ENCODE peak calls at places on chromosomes 6 and 20, in eight cellular contexts. Y, L, H, P, C, E, S and U are unnamed samples.
A peak's percentile ranks its signal among the peaks of the same experiment; 100 is the strongest.

GRCh38 chr20:61662946-61663460 is 402.7 kb downstream of the TAF4 start:
- DNase-seq in H (no peak), P (no peak), Y (no peak), S (no peak), C (no peak), L (no peak), E (no peak), U (no peak)

GRCh38 chr6:30885999-30886896 is 1.9 kb downstream of the DDR1 start:
- DNase-seq in C (peak; percentile 97), L (peak; percentile 66), P (peak; percentile 83), Y (peak; percentile 69), E (peak; percentile 70), H (peak; percentile 75), S (no peak), U (peak; percentile 72)

GRCh38 chr6:9308284-9308683 is 872.9 kb upstream of the SLC35B3 start:
- DNase-seq in Y (no peak), L (no peak), E (no peak), H (peak; percentile 1), P (peak; percentile 12), S (no peak), C (no peak), U (no peak)

GRCh38 chr6:10099086-10099499 is 315.8 kb downstream of the TFAP2A start:
- DNase-seq in E (no peak), Y (no peak), H (no peak), C (no peak), S (no peak), L (peak; percentile 18), P (no peak), U (no peak)

GRCh38 chr6:20479075-20479871 is 55.0 kb upstream of the CDKAL1 start:
- DNase-seq in E (no peak), Y (no peak), S (no peak), H (no peak), C (no peak), L (no peak), P (no peak), U (no peak)

GRCh38 chr6:2242311-2242710 is 3.1 kb downstream of the GMDS start:
- DNase-seq in S (no peak), Y (no peak), P (no peak), L (no peak), H (no peak), E (no peak), C (no peak), U (no peak)

GRCh38 chr20:37804584-37805566 is 98.1 kb upstream of the VSTM2L start:
- DNase-seq in C (no peak), S (no peak), H (no peak), L (peak; percentile 3), P (peak; percentile 12), E (no peak), Y (no peak), U (no peak)

GRCh38 chr6:141107562-141108160 is 1025.1 kb upstream of the GJE1 start:
- DNase-seq in S (peak; percentile 30), Y (no peak), P (peak; percentile 8), H (peak; percentile 43), E (peak; percentile 65), L (no peak), C (no peak), U (peak; percentile 46)

GRCh38 chr6:108720798-108721197 is 127.4 kb upstream of the ARMC2 start:
- DNase-seq in S (no peak), E (no peak), L (no peak), Y (no peak), H (no peak), C (no peak), P (no peak), U (no peak)

GRCh38 chr6:69729870-69730449 is 66.8 kb downstream of the LMBRD1 start:
- DNase-seq in S (peak; percentile 4), L (no peak), H (peak; percentile 1), P (peak; percentile 20), Y (no peak), E (peak; percentile 21), C (no peak), U (peak; percentile 13)

GRCh38 chr6:114936060-114936459 is 593.2 kb upstream of the HS3ST5 start:
- DNase-seq in E (no peak), P (no peak), H (no peak), L (no peak), S (no peak), Y (no peak), C (no peak), U (no peak)

GRCh38 chr6:121897337-121897760 is 461.9 kb downstream of the GJA1 start:
- DNase-seq in H (no peak), Y (no peak), E (peak; percentile 30), C (no peak), P (peak; percentile 45), S (no peak), L (peak; percentile 5), U (peak; percentile 63)

GRCh38 chr6:73665686-73666319 is 12.0 kb upstream of the SLC17A5 start:
- DNase-seq in E (peak; percentile 34), L (no peak), S (no peak), H (no peak), P (peak; percentile 28), Y (no peak), C (no peak), U (no peak)

GRCh38 chr20:56762401-56762800 is 133.3 kb downstream of the TFAP2C start:
- DNase-seq in H (no peak), P (no peak), C (no peak), L (no peak), Y (no peak), S (no peak), E (no peak), U (no peak)

GRCh38 chr20:47055699-47056369 is 161.2 kb downstream of the EYA2 start:
- DNase-seq in C (no peak), P (peak; percentile 13), S (no peak), E (no peak), L (no peak), Y (no peak), H (peak; percentile 80), U (no peak)

GRCh38 chr6:20126102-20126752 is 86.0 kb downstream of the MBOAT1 start:
- DNase-seq in Y (no peak), L (peak; percentile 23), C (no peak), P (no peak), H (no peak), S (no peak), E (no peak), U (no peak)

GRCh38 chr6:169700296-169700695 is 1.5 kb downstream of the WDR27 start:
- DNase-seq in P (peak; percentile 26), C (no peak), E (no peak), S (no peak), Y (no peak), H (peak; percentile 69), L (no peak), U (peak; percentile 35)

GRCh38 chr20:50391444-50392137 is 118.6 kb upstream of the PTPN1 start:
- DNase-seq in L (no peak), P (no peak), S (no peak), C (no peak), Y (no peak), E (no peak), H (no peak), U (no peak)

GRCh38 chr20:50394569-50394968 is 115.6 kb upstream of the PTPN1 start:
- DNase-seq in P (no peak), H (no peak), E (no peak), Y (no peak), C (no peak), S (no peak), L (no peak), U (no peak)

GRCh38 chr20:50392138-50392866 is 117.9 kb upstream of the PTPN1 start:
- DNase-seq in E (no peak), Y (no peak), C (no peak), L (no peak), S (no peak), P (no peak), H (no peak), U (no peak)

GRCh38 chr20:50393990-50394561 is 116.1 kb upstream of the PTPN1 start:
- DNase-seq in L (peak; percentile 51), H (no peak), C (no peak), S (no peak), Y (no peak), E (no peak), P (no peak), U (no peak)

GRCh38 chr20:50393242-50393641 is 116.9 kb upstream of the PTPN1 start:
- DNase-seq in P (no peak), Y (no peak), S (no peak), E (no peak), H (no peak), L (no peak), C (no peak), U (no peak)
- H3K4me3 ChIP-seq in P (no peak overlapping the region), Y (no peak overlapping the region), S (no peak overlapping the region), E (no peak overlapping the region), H (no peak overlapping the region), L (no peak overlapping the region), C (no peak overlapping the region), U (no peak overlapping the region)

GRCh38 chr20:428658-429200 is 20.6 kb downstream of the RBCK1 start:
- DNase-seq in L (no peak), E (no peak), Y (no peak), H (no peak), S (no peak), P (no peak), C (peak; percentile 85), U (no peak)
- TF ChIP-seq CTCF in L (no peak), E (no peak), Y (no peak), H (no peak), S (no peak), P (no peak), C (no peak), U (no peak)

DNA sequence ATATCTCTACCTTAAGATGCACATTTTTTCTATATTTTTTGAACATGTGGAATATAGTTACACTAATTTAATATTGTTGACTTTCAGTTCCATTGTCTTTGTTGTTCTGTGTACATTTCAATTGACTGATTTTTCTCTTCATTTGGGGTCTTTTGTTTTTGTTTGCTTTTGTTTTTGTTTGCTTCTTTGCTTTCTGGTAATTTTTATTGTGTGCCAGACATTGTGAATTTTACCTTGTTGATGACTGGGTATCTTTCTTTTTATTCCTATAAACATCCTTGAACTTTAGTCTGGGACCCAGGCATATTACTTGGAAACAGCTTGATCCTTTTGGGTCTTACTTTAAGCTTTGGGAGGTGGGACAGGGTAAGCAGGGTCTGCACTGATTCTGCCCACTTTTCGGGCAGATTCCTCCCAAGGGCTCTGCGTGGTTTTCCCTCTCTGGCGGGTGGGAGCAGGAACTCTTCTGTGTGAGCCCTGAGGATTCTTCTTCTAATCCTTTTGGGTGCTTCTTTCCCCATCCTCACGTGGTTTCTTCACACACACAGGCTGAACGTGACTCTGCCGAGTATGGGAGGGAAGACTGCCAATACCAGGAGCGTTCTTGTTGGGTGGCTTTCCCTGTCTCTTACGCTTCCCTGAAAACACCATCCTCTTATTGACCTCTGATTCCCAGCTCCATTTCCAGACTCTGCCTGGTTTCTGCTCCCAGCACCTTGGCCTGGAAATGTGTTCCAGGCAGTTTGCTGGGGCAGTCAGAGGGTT is 200.5 kb downstream of the ARID1B start:
- DNase-seq in C (peak; percentile 61), H (peak; percentile 72), S (no peak), L (peak; percentile 78), P (peak; percentile 33), E (peak; percentile 44), Y (peak; percentile 50), U (peak; percentile 30)
- H3K4me3 ChIP-seq in C (peak overlapping the region; percentile 1), H (no peak overlapping the region), S (no peak overlapping the region), L (no peak overlapping the region), P (no peak overlapping the region), E (no peak overlapping the region), Y (no peak overlapping the region), U (no peak overlapping the region)

DNA sequence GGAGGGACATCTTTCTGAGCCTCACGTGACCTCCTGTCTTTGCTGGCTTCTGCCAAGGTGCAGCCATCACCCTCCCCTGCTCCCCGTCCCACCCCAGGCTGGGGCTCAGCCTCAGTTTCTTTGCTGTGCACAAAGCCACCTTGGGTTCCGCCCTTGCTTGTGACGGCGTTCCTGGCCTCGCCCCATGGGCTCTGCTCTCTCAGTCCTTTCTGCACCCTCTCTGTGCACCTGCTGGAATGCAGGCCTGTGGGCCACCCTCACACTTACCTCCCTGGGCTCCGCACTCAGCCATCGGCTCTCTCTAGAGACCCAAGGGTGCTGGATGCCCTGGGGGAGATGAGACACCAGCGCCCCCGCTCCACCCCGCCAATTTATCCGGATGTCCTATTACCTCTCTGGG is 28.3 kb downstream of the BANF2 start:
- DNase-seq in H (no peak), P (no peak), C (no peak), Y (no peak), E (no peak), L (no peak), S (no peak), U (no peak)
- TF ChIP-seq CTCF in H (no peak), P (no peak), C (no peak), Y (no peak), E (no peak), L (no peak), S (no peak), U (no peak)